ENCODE peak calls at places on chromosomes 16 and 17, in six cellular contexts. Q is CD8-positive, alpha-beta T cell; I is fibroblast of pulmonary artery; M is fibroblast of the aortic adventitia; A is thyroid gland; G is OCI-LY7. D is an unnamed sample.

GRCh38 chr16:57282510-57283213 is 1.8 kb downstream of the PLLP start:
- DNase-seq in M (no peak), G (no peak), A (peak), Q (no peak), I (no peak), D (no peak)

GRCh38 chr17:42674755-42675347 is 1.9 kb downstream of the PLEKHH3 start:
- DNase-seq in G (peak), M (no peak), Q (no peak), I (no peak), A (peak), D (no peak)

GRCh38 chr16:20853076-20853597 is 46.8 kb downstream of the REXO5 start:
- DNase-seq in Q (no peak), I (peak), A (no peak), G (no peak), M (peak), D (no peak)

GRCh38 chr17:66264696-66265095 is 35.5 kb upstream of the APOH start:
- DNase-seq in A (no peak), M (no peak), G (no peak), I (no peak), Q (no peak), D (no peak)

GRCh38 chr16:30394603-30395154 is 541 bp upstream of the ZNF48 start:
- DNase-seq in M (peak), Q (no peak), A (no peak), G (no peak), I (peak), D (peak)

GRCh38 chr17:81254955-81255717 is 16.0 kb downstream of the NDUFAF8 start:
- DNase-seq in M (peak), I (peak), A (peak), G (no peak), Q (no peak), D (peak)

GRCh38 chr16:11205065-11205699 is 50.8 kb downstream of the SOCS1 start:
- DNase-seq in A (no peak), I (no peak), Q (no peak), M (no peak), G (no peak), D (no peak)

GRCh38 chr16:69187891-69188451 is 1.0 kb downstream of the SNTB2 start:
- DNase-seq in I (peak), G (peak), A (peak), M (peak), Q (peak), D (no peak)

GRCh38 chr17:69417545-69418483 is 3.3 kb downstream of the MAP2K6 start:
- DNase-seq in A (no peak), I (no peak), G (no peak), Q (no peak), M (no peak), D (peak)

GRCh38 chr17:19311016-19311415 is 51.5 kb downstream of the B9D1 start:
- DNase-seq in Q (no peak), M (no peak), A (no peak), G (no peak), I (no peak), D (no peak)

GRCh38 chr17:58189436-58190146 is 2.9 kb upstream of the EPX start:
- DNase-seq in I (peak), G (no peak), M (peak), Q (no peak), A (peak), D (peak)

GRCh38 chr17:29615048-29615385 is 7.7 kb downstream of the CORO6 start:
- DNase-seq in A (no peak), I (no peak), Q (peak), M (peak), G (no peak), D (peak)

GRCh38 chr17:64095144-64095882 is 34.6 kb downstream of the ERN1 start:
- DNase-seq in M (no peak), A (peak), Q (no peak), I (no peak), G (no peak), D (no peak)

GRCh38 chr16:56357291-56357764 is 68.0 kb downstream of the AMFR start:
- DNase-seq in I (peak), Q (no peak), G (no peak), M (peak), A (no peak), D (peak)

GRCh38 chr16:12904041-12904671 is 2.8 kb downstream of the SHISA9 start:
- DNase-seq in A (no peak), M (no peak), I (no peak), G (peak), Q (no peak), D (no peak)

GRCh38 chr16:65576631-65577030 is 454.8 kb upstream of the CDH11 start:
- DNase-seq in G (peak), A (no peak), Q (no peak), I (no peak), M (no peak), D (peak)

GRCh38 chr16:55643161-55643970 is 12.4 kb upstream of the SLC6A2 start:
- DNase-seq in Q (no peak), M (peak), G (no peak), A (peak), I (peak), D (peak)

GRCh38 chr17:8069587-8069860 is 18.0 kb downstream of the ALOX12B start:
- DNase-seq in A (no peak), I (no peak), Q (no peak), G (no peak), M (no peak), D (no peak)

GRCh38 chr17:80832266-80832676 is 159.4 kb upstream of the CHMP6 start:
- DNase-seq in G (no peak), A (peak), I (peak), M (peak), Q (no peak), D (peak)

GRCh38 chr16:50610331-50611262 is 62.4 kb downstream of the NKD1 start:
- DNase-seq in G (no peak), A (no peak), M (no peak), Q (no peak), I (no peak), D (no peak)

GRCh38 chr16:3149630-3150345 is 15.0 kb downstream of the ZNF213 start:
- DNase-seq in A (peak), I (peak), Q (peak), M (peak), G (peak), D (peak)
- TF ChIP-seq CTCF in A (peak), I (peak), Q (peak), M (peak), G (peak), D (peak)

GRCh38 chr17:78351449-78352006 is 8.3 kb downstream of the SOCS3 start:
- DNase-seq in G (no peak), Q (no peak), A (peak), M (peak), I (peak), D (peak)
- H3K4me3 ChIP-seq in G (no peak), Q (no peak), A (no peak), M (no peak), I (no peak), D (no peak)

GRCh38 chr17:79027274-79027924 is 3.4 kb downstream of the C1QTNF1 start:
- DNase-seq in Q (no peak), M (no peak), A (no peak), I (peak), G (no peak), D (no peak)

GRCh38 chr17:79026345-79027273 is 2.6 kb downstream of the C1QTNF1 start:
- DNase-seq in Q (no peak), M (peak), I (peak), A (no peak), G (no peak), D (peak)

GRCh38 chr17:79027925-79028491 is 4.0 kb downstream of the C1QTNF1 start:
- DNase-seq in Q (no peak), G (no peak), M (peak), I (peak), A (no peak), D (no peak)

GRCh38 chr17:79029327-79030009 is 5.5 kb downstream of the C1QTNF1 start:
- DNase-seq in M (no peak), I (no peak), Q (no peak), A (no peak), G (no peak), D (no peak)

GRCh38 chr17:79028496-79029326 is 4.7 kb downstream of the C1QTNF1 start:
- DNase-seq in I (peak), A (no peak), Q (no peak), M (no peak), G (no peak), D (no peak)
- TF ChIP-seq CTCF in I (peak), A (peak), Q (no peak), M (peak), G (peak), D (peak)

DNA sequence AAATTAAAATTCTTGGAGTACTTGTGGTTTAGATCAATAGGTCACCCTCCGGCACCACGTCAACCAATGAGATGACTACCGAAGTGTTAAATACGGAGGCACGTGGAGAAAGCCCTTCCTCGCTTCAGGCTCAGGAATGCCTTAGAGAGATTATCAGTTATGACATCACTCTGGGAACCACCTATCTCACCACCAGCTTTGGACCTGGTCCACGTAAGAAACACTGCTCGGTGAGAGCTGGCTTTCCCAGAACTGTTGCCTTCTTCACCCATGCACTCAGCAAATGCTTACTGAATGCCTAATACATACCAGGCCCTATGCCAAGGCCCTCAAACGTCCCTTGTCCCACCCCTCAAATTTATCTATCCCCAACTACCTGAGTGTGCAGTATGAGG is 71.3 kb downstream of the SMG6 start:
- DNase-seq in G (no peak), Q (no peak), M (peak), I (peak), A (no peak), D (peak)
- H3K4me3 ChIP-seq in G (no peak), Q (no peak), M (no peak), I (no peak), A (no peak), D (no peak)

DNA sequence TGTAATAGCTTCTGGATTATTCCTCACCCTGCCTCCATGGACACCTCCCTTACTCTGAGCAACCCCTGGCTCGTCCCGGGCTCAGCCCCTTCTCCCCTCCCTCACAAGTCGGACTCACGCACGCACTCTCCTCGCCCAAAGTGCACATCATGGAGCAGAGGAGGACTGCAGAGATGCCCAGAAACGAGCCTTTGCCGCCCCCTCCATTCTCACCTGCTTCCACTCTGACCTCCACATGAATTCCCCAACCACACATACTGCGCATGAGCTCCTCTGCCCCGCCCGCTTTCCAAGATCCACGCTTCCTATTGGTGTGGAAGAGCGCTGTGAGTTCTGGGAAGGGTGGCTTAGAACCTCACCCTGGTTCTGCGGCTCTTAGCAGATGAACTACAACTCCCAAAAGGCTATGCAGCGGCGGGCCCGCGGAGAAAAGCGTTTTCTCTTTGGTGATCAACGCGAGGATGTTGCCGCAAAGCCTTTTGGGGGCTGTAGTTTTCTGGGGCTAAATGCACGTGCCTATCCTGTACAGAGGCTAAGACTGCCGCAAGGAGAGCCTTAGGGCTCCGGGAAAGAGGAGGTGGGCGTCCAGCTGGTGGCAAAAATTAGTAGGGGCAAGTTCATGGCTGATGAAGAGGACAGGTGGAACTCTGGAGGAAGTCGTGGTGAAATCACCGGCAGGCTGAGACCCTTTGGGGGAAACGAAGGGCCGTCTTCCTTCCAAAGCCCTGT is at the start of gene PHB1:
- DNase-seq in M (peak), A (peak), I (peak), G (peak), Q (peak), D (peak)
- TF ChIP-seq CTCF in M (no peak), A (no peak), I (no peak), G (no peak), Q (no peak), D (no peak)

D was measured in choroid plexus epithelial cell.